ENCODE peak calls at places on chromosomes 2 and 18, in eight cellular contexts. One of them, this sample, is unnamed.

GRCh38 chr2:160694631-160695030 is 201.0 kb upstream of the RBMS1 start:
- DNase-seq in HL-60: no peak
- DNase-seq in Peyer's patch: no peak
- DNase-seq in IMR-90: peak; percentile 4
- DNase-seq in HCT116: no peak
- DNase-seq in vagina: no peak
- DNase-seq in spleen: no peak
- DNase-seq in CD8-positive, alpha-beta T cell: no peak
- DNase-seq in this sample: no peak

GRCh38 chr2:25453199-25453903 is 111.6 kb upstream of the DNMT3A start:
- DNase-seq in IMR-90: peak; percentile 10
- DNase-seq in vagina: no peak
- DNase-seq in CD8-positive, alpha-beta T cell: no peak
- DNase-seq in HCT116: no peak
- DNase-seq in HL-60: no peak
- DNase-seq in Peyer's patch: no peak
- DNase-seq in spleen: no peak
- DNase-seq in this sample: no peak

GRCh38 chr2:223051580-223052375 is at the start of gene KCNE4:
- DNase-seq in spleen: no peak
- DNase-seq in IMR-90: peak; percentile 82
- DNase-seq in vagina: no peak
- DNase-seq in HL-60: no peak
- DNase-seq in CD8-positive, alpha-beta T cell: no peak
- DNase-seq in Peyer's patch: no peak
- DNase-seq in HCT116: no peak
- DNase-seq in this sample: no peak

GRCh38 chr2:200677721-200678532 is 92.1 kb downstream of the AOX1 start:
- DNase-seq in IMR-90: peak; percentile 67
- DNase-seq in spleen: no peak
- DNase-seq in vagina: no peak
- DNase-seq in HCT116: no peak
- DNase-seq in CD8-positive, alpha-beta T cell: no peak
- DNase-seq in Peyer's patch: no peak
- DNase-seq in HL-60: no peak
- DNase-seq in this sample: peak; percentile 22

GRCh38 chr2:20578895-20579825 is 71.7 kb downstream of the HS1BP3 start:
- DNase-seq in IMR-90: peak; percentile 99
- DNase-seq in vagina: no peak
- DNase-seq in HCT116: peak; percentile 92
- DNase-seq in spleen: peak; percentile 86
- DNase-seq in CD8-positive, alpha-beta T cell: no peak
- DNase-seq in Peyer's patch: no peak
- DNase-seq in HL-60: no peak
- DNase-seq in this sample: peak; percentile 83

GRCh38 chr2:45812039-45812500 is 160.6 kb downstream of the PRKCE start:
- DNase-seq in HL-60: no peak
- DNase-seq in HCT116: no peak
- DNase-seq in Peyer's patch: no peak
- DNase-seq in CD8-positive, alpha-beta T cell: no peak
- DNase-seq in vagina: no peak
- DNase-seq in spleen: no peak
- DNase-seq in IMR-90: peak; percentile 86
- DNase-seq in this sample: no peak

GRCh38 chr2:226739508-226740030 is 60.1 kb downstream of the IRS1 start:
- DNase-seq in HCT116: no peak
- DNase-seq in spleen: no peak
- DNase-seq in IMR-90: no peak
- DNase-seq in CD8-positive, alpha-beta T cell: no peak
- DNase-seq in vagina: no peak
- DNase-seq in HL-60: no peak
- DNase-seq in Peyer's patch: no peak
- DNase-seq in this sample: no peak

GRCh38 chr18:44654555-44654954 is 26.1 kb upstream of the SETBP1 start:
- DNase-seq in IMR-90: peak; percentile 45
- DNase-seq in Peyer's patch: no peak
- DNase-seq in CD8-positive, alpha-beta T cell: no peak
- DNase-seq in vagina: no peak
- DNase-seq in HCT116: no peak
- DNase-seq in spleen: no peak
- DNase-seq in HL-60: no peak
- DNase-seq in this sample: no peak

GRCh38 chr18:79428287-79428686 is 32.6 kb downstream of the NFATC1 start:
- DNase-seq in vagina: no peak
- DNase-seq in HL-60: no peak
- DNase-seq in IMR-90: no peak
- DNase-seq in spleen: no peak
- DNase-seq in CD8-positive, alpha-beta T cell: no peak
- DNase-seq in Peyer's patch: no peak
- DNase-seq in HCT116: no peak
- DNase-seq in this sample: no peak

GRCh38 chr2:134149904-134150303 is 104.0 kb upstream of the MGAT5 start:
- DNase-seq in CD8-positive, alpha-beta T cell: no peak
- DNase-seq in Peyer's patch: no peak
- DNase-seq in HCT116: no peak
- DNase-seq in IMR-90: no peak
- DNase-seq in vagina: no peak
- DNase-seq in HL-60: no peak
- DNase-seq in spleen: no peak
- DNase-seq in this sample: no peak

GRCh38 chr2:140586379-140586778 is 1544.4 kb downstream of the LRP1B start:
- DNase-seq in vagina: no peak
- DNase-seq in HCT116: peak; percentile 45
- DNase-seq in spleen: no peak
- DNase-seq in Peyer's patch: no peak
- DNase-seq in HL-60: no peak
- DNase-seq in CD8-positive, alpha-beta T cell: no peak
- DNase-seq in IMR-90: peak; percentile 30
- DNase-seq in this sample: no peak

GRCh38 chr2:147630585-147630984 is 214.2 kb upstream of the ACVR2A start:
- DNase-seq in IMR-90: no peak
- DNase-seq in vagina: no peak
- DNase-seq in Peyer's patch: no peak
- DNase-seq in HL-60: no peak
- DNase-seq in spleen: no peak
- DNase-seq in HCT116: no peak
- DNase-seq in CD8-positive, alpha-beta T cell: no peak
- DNase-seq in this sample: no peak

GRCh38 chr2:157785200-157785599 is 90.9 kb downstream of the ACVR1 start:
- DNase-seq in CD8-positive, alpha-beta T cell: no peak
- DNase-seq in vagina: no peak
- DNase-seq in HL-60: no peak
- DNase-seq in Peyer's patch: no peak
- DNase-seq in spleen: no peak
- DNase-seq in HCT116: no peak
- DNase-seq in IMR-90: peak; percentile 48
- DNase-seq in this sample: no peak

GRCh38 chr2:130843321-130843985 is 6.7 kb downstream of the ARHGEF4 start:
- DNase-seq in IMR-90: no peak
- DNase-seq in Peyer's patch: no peak
- DNase-seq in vagina: no peak
- DNase-seq in HCT116: no peak
- DNase-seq in spleen: peak; percentile 67
- DNase-seq in HL-60: no peak
- DNase-seq in CD8-positive, alpha-beta T cell: no peak
- DNase-seq in this sample: no peak

GRCh38 chr18:24263078-24263477 is 124.2 kb downstream of the CABYR start:
- DNase-seq in IMR-90: no peak
- DNase-seq in CD8-positive, alpha-beta T cell: no peak
- DNase-seq in HCT116: no peak
- DNase-seq in spleen: no peak
- DNase-seq in vagina: no peak
- DNase-seq in HL-60: no peak
- DNase-seq in Peyer's patch: no peak
- DNase-seq in this sample: no peak
- H3K27ac ChIP-seq in IMR-90: no peak overlapping the region
- H3K27ac ChIP-seq in CD8-positive, alpha-beta T cell: no peak overlapping the region
- H3K27ac ChIP-seq in HCT116: no peak overlapping the region
- H3K27ac ChIP-seq in spleen: no peak overlapping the region
- H3K27ac ChIP-seq in vagina: no peak overlapping the region
- H3K27ac ChIP-seq in HL-60: no peak overlapping the region
- H3K27ac ChIP-seq in Peyer's patch: peak overlapping the region; percentile 6
- H3K27ac ChIP-seq in this sample: peak overlapping the region; percentile 56

GRCh38 chr2:143692162-143692561 is 562.9 kb downstream of the ARHGAP15 start:
- DNase-seq in IMR-90: no peak
- DNase-seq in Peyer's patch: no peak
- DNase-seq in HCT116: no peak
- DNase-seq in CD8-positive, alpha-beta T cell: no peak
- DNase-seq in spleen: no peak
- DNase-seq in vagina: no peak
- DNase-seq in HL-60: no peak
- DNase-seq in this sample: no peak
- TF ChIP-seq CTCF in IMR-90: no peak
- TF ChIP-seq CTCF in Peyer's patch: no peak
- TF ChIP-seq CTCF in HCT116: no peak
- TF ChIP-seq CTCF in CD8-positive, alpha-beta T cell: no peak
- TF ChIP-seq CTCF in spleen: no peak
- TF ChIP-seq CTCF in vagina: no peak
- TF ChIP-seq CTCF in HL-60: no peak
- TF ChIP-seq CTCF in this sample: no peak

DNA sequence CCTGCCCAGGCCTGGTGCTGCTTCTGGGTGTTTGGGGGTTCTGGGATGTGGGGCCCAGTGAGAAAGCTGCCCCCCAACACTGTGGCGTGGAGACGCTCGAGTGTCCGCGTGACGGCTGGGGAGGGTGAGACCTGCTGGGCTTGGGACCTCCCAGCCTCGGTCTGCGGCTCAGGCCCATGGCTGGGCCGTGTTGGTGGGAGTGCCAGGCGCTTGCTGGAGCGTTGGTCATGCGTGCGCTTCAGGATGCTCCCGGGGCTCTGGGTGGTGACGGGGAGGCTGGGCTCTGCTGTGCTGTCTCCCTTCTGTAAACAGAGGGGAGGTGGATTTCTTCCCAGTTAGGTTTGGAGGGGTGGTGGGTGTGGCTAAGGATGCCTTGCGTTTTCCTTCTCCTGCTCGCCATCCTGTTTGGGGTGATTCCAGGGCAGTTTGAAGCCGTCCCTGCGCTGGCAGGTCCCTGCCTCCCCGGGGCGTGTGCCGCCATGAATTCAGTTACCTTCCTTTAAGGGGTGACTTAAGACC is 604 bp downstream of the GAL3ST2 start:
- DNase-seq in vagina: no peak
- DNase-seq in IMR-90: no peak
- DNase-seq in HL-60: no peak
- DNase-seq in spleen: peak; percentile 48
- DNase-seq in Peyer's patch: no peak
- DNase-seq in HCT116: no peak
- DNase-seq in CD8-positive, alpha-beta T cell: no peak
- DNase-seq in this sample: no peak
- H3K4me3 ChIP-seq in vagina: no peak overlapping the region
- H3K4me3 ChIP-seq in IMR-90: no peak overlapping the region
- H3K4me3 ChIP-seq in HL-60: no peak overlapping the region
- H3K4me3 ChIP-seq in spleen: no peak overlapping the region
- H3K4me3 ChIP-seq in Peyer's patch: no peak overlapping the region
- H3K4me3 ChIP-seq in HCT116: no peak overlapping the region
- H3K4me3 ChIP-seq in CD8-positive, alpha-beta T cell: no peak overlapping the region
- H3K4me3 ChIP-seq in this sample: no peak overlapping the region

DNA sequence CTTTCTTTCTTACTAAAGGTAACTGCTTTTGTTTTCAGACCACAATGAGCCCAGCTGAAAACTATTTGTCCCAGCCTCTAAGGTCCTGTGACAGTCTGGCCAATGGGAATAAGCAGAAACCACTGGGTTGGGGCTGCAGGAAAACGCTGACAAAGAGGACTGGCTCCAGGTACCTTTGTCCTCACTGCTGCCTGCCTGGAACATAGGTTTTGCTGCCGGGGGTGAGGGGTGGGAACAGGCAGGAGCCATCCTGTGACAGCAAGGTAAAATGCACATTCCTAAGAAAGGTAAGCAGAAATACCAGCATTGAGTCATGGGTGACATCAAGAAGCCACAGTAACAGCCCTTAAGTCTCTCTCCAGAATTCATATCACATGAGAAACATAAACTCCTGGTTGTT is 21.6 kb downstream of the PTPN2 start:
- DNase-seq in CD8-positive, alpha-beta T cell: no peak
- DNase-seq in HL-60: no peak
- DNase-seq in spleen: no peak
- DNase-seq in HCT116: no peak
- DNase-seq in IMR-90: no peak
- DNase-seq in vagina: no peak
- DNase-seq in Peyer's patch: no peak
- DNase-seq in this sample: no peak
- H3K27ac ChIP-seq in CD8-positive, alpha-beta T cell: no peak overlapping the region
- H3K27ac ChIP-seq in HL-60: no peak overlapping the region
- H3K27ac ChIP-seq in spleen: peak overlapping the region; percentile 11
- H3K27ac ChIP-seq in HCT116: no peak overlapping the region
- H3K27ac ChIP-seq in IMR-90: no peak overlapping the region
- H3K27ac ChIP-seq in vagina: no peak overlapping the region
- H3K27ac ChIP-seq in Peyer's patch: peak overlapping the region; percentile 44
- H3K27ac ChIP-seq in this sample: no peak overlapping the region

DNA sequence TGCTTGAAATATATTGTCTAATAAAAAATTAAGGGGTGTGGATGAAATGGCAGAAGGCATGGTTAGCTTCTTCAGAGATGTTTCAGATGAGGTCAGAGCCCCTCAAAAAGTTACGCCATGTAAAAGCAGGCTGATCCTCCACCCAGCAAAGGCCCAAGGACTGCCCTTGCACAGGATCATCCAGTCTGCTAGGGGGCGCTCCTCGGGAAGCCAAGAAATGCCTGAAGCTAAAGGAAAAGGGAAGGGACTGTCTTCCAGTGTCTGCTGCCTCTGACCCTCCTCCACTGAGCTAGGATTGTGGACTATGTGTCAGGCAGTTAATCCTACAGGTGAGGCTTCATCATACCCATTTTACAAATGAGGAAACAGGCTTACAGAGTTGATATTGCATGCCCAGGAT is 33.8 kb upstream of the TEX51 start:
- DNase-seq in HCT116: peak; percentile 3
- DNase-seq in Peyer's patch: no peak
- DNase-seq in vagina: no peak
- DNase-seq in IMR-90: no peak
- DNase-seq in HL-60: no peak
- DNase-seq in spleen: no peak
- DNase-seq in CD8-positive, alpha-beta T cell: no peak
- DNase-seq in this sample: no peak
- TF ChIP-seq CTCF in HCT116: peak; percentile 23
- TF ChIP-seq CTCF in Peyer's patch: no peak
- TF ChIP-seq CTCF in vagina: no peak
- TF ChIP-seq CTCF in IMR-90: no peak
- TF ChIP-seq CTCF in HL-60: no peak
- TF ChIP-seq CTCF in spleen: no peak
- TF ChIP-seq CTCF in CD8-positive, alpha-beta T cell: no peak
- TF ChIP-seq CTCF in this sample: no peak